ENCODE peak calls at places on chromosomes 13 and 19, in seven cellular contexts. One of them, this sample, is unnamed.

GRCh38 chr19:3366761-3367571 is 583 bp downstream of the NFIC start:
- DNase-seq in central memory CD4-positive, alpha-beta T cell: no peak
- DNase-seq in NB4: peak; percentile 85
- DNase-seq in MM.1S: no peak
- DNase-seq in lung: no peak
- DNase-seq in cardiac muscle cell: peak; percentile 52
- DNase-seq in nephron progenitor cell: peak; percentile 35
- DNase-seq in this sample: no peak

GRCh38 chr13:45325806-45326205 is 15.2 kb downstream of the TPT1 start:
- DNase-seq in central memory CD4-positive, alpha-beta T cell: no peak
- DNase-seq in NB4: peak; percentile 64
- DNase-seq in MM.1S: no peak
- DNase-seq in lung: no peak
- DNase-seq in cardiac muscle cell: peak; percentile 84
- DNase-seq in nephron progenitor cell: no peak
- DNase-seq in this sample: no peak

GRCh38 chr19:38665950-38666661 is 18.7 kb downstream of the ACTN4 start:
- DNase-seq in central memory CD4-positive, alpha-beta T cell: no peak
- DNase-seq in NB4: no peak
- DNase-seq in MM.1S: no peak
- DNase-seq in lung: peak; percentile 83
- DNase-seq in cardiac muscle cell: peak; percentile 83
- DNase-seq in nephron progenitor cell: peak; percentile 64
- DNase-seq in this sample: peak; percentile 97

GRCh38 chr19:49542446-49542845 is 14.6 kb downstream of the RCN3 start:
- DNase-seq in central memory CD4-positive, alpha-beta T cell: no peak
- DNase-seq in NB4: no peak
- DNase-seq in MM.1S: no peak
- DNase-seq in lung: no peak
- DNase-seq in cardiac muscle cell: no peak
- DNase-seq in nephron progenitor cell: no peak
- DNase-seq in this sample: no peak

GRCh38 chr19:42253245-42254082 is 1.5 kb downstream of the ERF start:
- DNase-seq in central memory CD4-positive, alpha-beta T cell: peak; percentile 60
- DNase-seq in NB4: peak; percentile 66
- DNase-seq in MM.1S: peak; percentile 48
- DNase-seq in lung: peak; percentile 55
- DNase-seq in cardiac muscle cell: peak; percentile 65
- DNase-seq in nephron progenitor cell: peak; percentile 81
- DNase-seq in this sample: peak; percentile 68

GRCh38 chr13:23510979-23511735 is 59.1 kb upstream of the TNFRSF19 start:
- DNase-seq in central memory CD4-positive, alpha-beta T cell: no peak
- DNase-seq in NB4: peak; percentile 57
- DNase-seq in MM.1S: no peak
- DNase-seq in lung: no peak
- DNase-seq in cardiac muscle cell: peak; percentile 59
- DNase-seq in nephron progenitor cell: peak; percentile 6
- DNase-seq in this sample: peak; percentile 63

GRCh38 chr13:31374682-31375081 is 174.9 kb downstream of the B3GLCT start:
- DNase-seq in central memory CD4-positive, alpha-beta T cell: no peak
- DNase-seq in NB4: no peak
- DNase-seq in MM.1S: no peak
- DNase-seq in lung: no peak
- DNase-seq in cardiac muscle cell: no peak
- DNase-seq in nephron progenitor cell: peak; percentile 46
- DNase-seq in this sample: no peak

GRCh38 chr13:84377071-84377470 is 494.8 kb upstream of the SLITRK1 start:
- DNase-seq in central memory CD4-positive, alpha-beta T cell: no peak
- DNase-seq in NB4: no peak
- DNase-seq in MM.1S: no peak
- DNase-seq in lung: no peak
- DNase-seq in cardiac muscle cell: no peak
- DNase-seq in nephron progenitor cell: no peak
- DNase-seq in this sample: no peak

GRCh38 chr19:4849019-4849418 is 17.5 kb upstream of the TICAM1 start:
- DNase-seq in central memory CD4-positive, alpha-beta T cell: no peak
- DNase-seq in NB4: no peak
- DNase-seq in MM.1S: no peak
- DNase-seq in lung: no peak
- DNase-seq in cardiac muscle cell: no peak
- DNase-seq in nephron progenitor cell: no peak
- DNase-seq in this sample: no peak

GRCh38 chr13:89695343-89696257 is 1651.9 kb upstream of the MIR17HG start:
- DNase-seq in central memory CD4-positive, alpha-beta T cell: no peak
- DNase-seq in NB4: peak; percentile 49
- DNase-seq in MM.1S: peak; percentile 35
- DNase-seq in lung: peak; percentile 37
- DNase-seq in cardiac muscle cell: peak; percentile 60
- DNase-seq in nephron progenitor cell: peak; percentile 68
- DNase-seq in this sample: peak; percentile 57

This sample was measured in ELF-1.